ENCODE peak calls at places on chromosomes 12 and 14, in ten cellular contexts. H is stimulated activated CD4-positive, alpha-beta T cell treated with anti-CD3 and anti-CD28 coated beads, Interleukin-1b, Interleukin-23, amount 100 ng/mL, for 1 hour; U is activated CD8-positive, alpha-beta memory T cell treated with anti-CD3 and anti-CD28 coated beads for 4 hours; L is globus pallidus; Q is HuH-7; Z is Daoy; F is SIG-M5; N is NCI-H748 treated with DMSO at 0.1 percent for 48 hours; O is erythroblast; R is activated T-helper 9 cell treated with anti-CD3 and anti-CD28 coated beads, Interleukin-2, amount 50 U/mL, for 16 hours. A is an unnamed sample.
A peak's percentile ranks its signal among the peaks of the same experiment; 100 is the strongest.

GRCh38 chr14:96811265-96811664 is 14.1 kb downstream of the VRK1 start:
- DNase-seq in H (no peak), U (no peak), L (no peak), Q (no peak), Z (peak; percentile 54), F (no peak), N (no peak), O (no peak), R (no peak), A (no peak)

GRCh38 chr14:29627141-29627540 is 300.5 kb downstream of the PRKD1 start:
- DNase-seq in H (no peak), U (no peak), L (no peak), Q (no peak), Z (peak; percentile 17), F (no peak), N (no peak), O (no peak), R (no peak), A (no peak)

GRCh38 chr12:130192667-130193345 is 30.5 kb downstream of the FZD10 start:
- DNase-seq in H (no peak), U (no peak), L (no peak), Q (no peak), Z (peak; percentile 75), F (no peak), N (peak; percentile 23), O (no peak), R (no peak), A (no peak)

GRCh38 chr12:85951823-85952222 is 77.7 kb downstream of the NTS start:
- DNase-seq in H (no peak), U (no peak), L (no peak), Q (no peak), Z (no peak), F (no peak), N (peak; percentile 30), O (peak; percentile 7), R (no peak), A (no peak)

GRCh38 chr14:85542623-85543022 is 12.7 kb downstream of the FLRT2 start:
- DNase-seq in H (no peak), U (no peak), L (no peak), Q (no peak), Z (no peak), F (no peak), N (no peak), O (no peak), R (no peak), A (no peak)

GRCh38 chr14:100027771-100028490 is 37.3 kb upstream of the EVL start:
- DNase-seq in H (no peak), U (no peak), L (no peak), Q (no peak), Z (peak; percentile 15), F (no peak), N (no peak), O (no peak), R (no peak), A (no peak)

GRCh38 chr12:26789731-26790644 is 43.0 kb downstream of the ITPR2 start:
- DNase-seq in H (no peak), U (no peak), L (no peak), Q (no peak), Z (peak; percentile 61), F (no peak), N (no peak), O (no peak), R (no peak), A (no peak)

GRCh38 chr12:15520083-15520482 is 197.8 kb downstream of the PTPRO start:
- DNase-seq in H (no peak), U (no peak), L (no peak), Q (no peak), Z (no peak), F (no peak), N (peak; percentile 8), O (no peak), R (no peak), A (no peak)

GRCh38 chr14:54893151-54893760 is 9.4 kb downstream of the GCH1 start:
- DNase-seq in H (no peak), U (no peak), L (no peak), Q (peak; percentile 50), Z (peak; percentile 83), F (no peak), N (peak; percentile 44), O (peak; percentile 47), R (no peak), A (no peak)

GRCh38 chr12:11595080-11595479 is 54.4 kb upstream of the ETV6 start:
- DNase-seq in H (no peak), U (no peak), L (no peak), Q (no peak), Z (no peak), F (no peak), N (no peak), O (no peak), R (no peak), A (no peak)

GRCh38 chr12:65948320-65949008 is 124.2 kb downstream of the HMGA2 start:
- DNase-seq in H (no peak), U (no peak), L (peak; percentile 65), Q (no peak), Z (peak; percentile 97), F (no peak), N (no peak), O (no peak), R (no peak), A (no peak)

GRCh38 chr12:6376079-6376941 is 947 bp upstream of the SCNN1A start:
- DNase-seq in H (no peak), U (no peak), L (no peak), Q (peak; percentile 88), Z (peak; percentile 73), F (no peak), N (no peak), O (no peak), R (no peak), A (no peak)

GRCh38 chr14:64704743-64705405 is 650 bp downstream of the PLEKHG3 start:
- DNase-seq in H (no peak), U (no peak), L (no peak), Q (no peak), Z (no peak), F (no peak), N (peak; percentile 49), O (peak; percentile 38), R (peak; percentile 13), A (no peak)

GRCh38 chr12:110117948-110118685 is 6.0 kb upstream of the IFT81 start:
- DNase-seq in H (no peak), U (no peak), L (no peak), Q (no peak), Z (no peak), F (no peak), N (no peak), O (no peak), R (no peak), A (no peak)

GRCh38 chr14:55884819-55885218 is 233.4 kb upstream of the PELI2 start:
- DNase-seq in H (no peak), U (no peak), L (no peak), Q (no peak), Z (no peak), F (no peak), N (no peak), O (no peak), R (no peak), A (no peak)

GRCh38 chr14:78448483-78449094 is 278.4 kb downstream of the NRXN3 start:
- DNase-seq in H (no peak), U (no peak), L (peak; percentile 61), Q (peak; percentile 47), Z (peak; percentile 25), F (no peak), N (peak; percentile 62), O (peak; percentile 74), R (no peak), A (peak; percentile 33)

A was measured in T-helper 1 cell.